ENCODE peak calls at places on chromosome 4, in six cellular contexts. S, I, F, L, P and R are unnamed samples.

GRCh38 chr4:156505341-156505955 is 466.2 kb downstream of the PDGFC start:
- DNase-seq in S (no peak), F (no peak), P (peak; percentile 61), L (no peak), I (no peak), R (no peak)

GRCh38 chr4:14783011-14783877 is 219.0 kb upstream of the CPEB2 start:
- DNase-seq in I (no peak), F (peak; percentile 94), L (no peak), P (peak; percentile 63), S (no peak), R (peak; percentile 79)

GRCh38 chr4:174405923-174406322 is 116.4 kb downstream of the HPGD start:
- DNase-seq in F (no peak), S (no peak), P (no peak), L (no peak), I (no peak), R (no peak)

GRCh38 chr4:74632634-74633033 is 161.7 kb downstream of the BTC start:
- DNase-seq in P (peak; percentile 98), I (no peak), L (peak; percentile 81), F (peak; percentile 98), S (no peak), R (peak; percentile 88)

GRCh38 chr4:153398713-153399112 is 54.2 kb downstream of the MND1 start:
- DNase-seq in L (no peak), I (no peak), F (no peak), P (no peak), S (no peak), R (no peak)

GRCh38 chr4:57081651-57082349 is 28.4 kb downstream of the IGFBP7 start:
- DNase-seq in S (no peak), P (no peak), F (no peak), L (no peak), I (no peak), R (no peak)

GRCh38 chr4:47109379-47109778 is 78.0 kb downstream of the GABRB1 start:
- DNase-seq in S (no peak), I (no peak), L (no peak), F (no peak), P (no peak), R (no peak)

GRCh38 chr4:104491396-104491821 is 3.3 kb downstream of the CXXC4 start:
- DNase-seq in I (peak; percentile 38), P (peak; percentile 50), L (peak; percentile 47), F (no peak), S (peak; percentile 69), R (peak; percentile 13)

GRCh38 chr4:5812506-5813229 is 80.2 kb downstream of the CRMP1 start:
- DNase-seq in S (no peak), F (peak; percentile 49), I (no peak), P (peak; percentile 52), L (peak; percentile 30), R (peak; percentile 26)

GRCh38 chr4:152778656-152779512 is 646 bp downstream of the TIGD4 start:
- DNase-seq in L (peak; percentile 50), I (no peak), F (peak; percentile 5), S (no peak), P (no peak), R (peak; percentile 3)

GRCh38 chr4:182207806-182208483 is 35.3 kb upstream of the TENM3 start:
- DNase-seq in S (no peak), F (peak; percentile 87), I (no peak), P (peak; percentile 95), L (no peak), R (peak; percentile 77)

GRCh38 chr4:138864961-138865720 is 150.4 kb upstream of the NOCT start:
- DNase-seq in P (no peak), F (no peak), L (no peak), I (no peak), S (no peak), R (no peak)

GRCh38 chr4:11505225-11505971 is 76.7 kb upstream of the HS3ST1 start:
- DNase-seq in L (peak; percentile 60), P (peak; percentile 82), I (no peak), S (no peak), F (no peak), R (peak; percentile 85)

GRCh38 chr4:158193171-158193749 is 17.0 kb upstream of the TMEM144 start:
- DNase-seq in P (peak; percentile 7), I (no peak), L (no peak), F (no peak), S (no peak), R (peak; percentile 55)

GRCh38 chr4:158484173-158484885 is 37.4 kb upstream of the RXFP1 start:
- DNase-seq in F (no peak), I (no peak), L (no peak), P (peak; percentile 62), S (no peak), R (no peak)

GRCh38 chr4:9898596-9899345 is 117.3 kb downstream of the DRD5 start:
- DNase-seq in P (no peak), L (peak; percentile 40), F (peak; percentile 52), I (no peak), S (no peak), R (peak; percentile 3)

GRCh38 chr4:99885063-99885664 is 9.1 kb downstream of the LAMTOR3 start:
- DNase-seq in L (no peak), F (peak; percentile 22), I (no peak), S (no peak), P (peak; percentile 34), R (peak; percentile 30)

GRCh38 chr4:35447474-35447873 is 796.8 kb downstream of the ARAP2 start:
- DNase-seq in I (no peak), L (no peak), F (no peak), S (no peak), P (no peak), R (no peak)

GRCh38 chr4:142874684-142875083 is 28.6 kb upstream of the INPP4B start:
- DNase-seq in F (no peak), P (no peak), S (no peak), I (no peak), L (no peak), R (no peak)

GRCh38 chr4:3747582-3747906 is 18.6 kb upstream of the ADRA2C start:
- DNase-seq in L (no peak), F (no peak), P (no peak), I (no peak), S (no peak), R (no peak)

GRCh38 chr4:104591505-104591904 is 96.8 kb upstream of the CXXC4 start:
- DNase-seq in P (no peak), I (no peak), F (no peak), L (no peak), S (no peak), R (no peak)

GRCh38 chr4:90318208-90318607 is 191.0 kb downstream of the CCSER1 start:
- DNase-seq in P (peak; percentile 90), L (no peak), F (peak; percentile 61), S (no peak), I (no peak), R (peak; percentile 17)

DNA sequence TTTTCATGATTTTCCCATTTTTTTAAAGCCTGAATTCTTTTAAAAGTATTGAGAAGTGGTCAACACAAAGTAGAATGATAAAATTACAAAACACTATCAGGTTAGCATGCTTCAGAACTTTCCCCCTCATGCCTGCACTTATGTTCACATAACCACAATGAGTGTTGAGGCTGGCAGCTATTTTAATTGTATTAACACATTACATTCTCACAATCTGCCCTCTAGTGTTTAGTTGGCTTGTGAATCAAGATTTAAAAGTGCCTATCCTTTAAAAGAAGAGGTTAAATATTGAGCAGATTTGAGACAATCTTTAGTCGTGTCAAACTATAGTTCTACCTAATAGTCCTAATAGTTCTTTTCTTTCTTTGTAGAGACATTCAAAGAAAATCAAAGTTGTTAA is 93.6 kb upstream of the NAP1L5 start:
- DNase-seq in P (peak; percentile 64), F (no peak), I (no peak), L (no peak), S (no peak), R (no peak)
- TF ChIP-seq CTCF in P (no peak), F (peak; percentile 29), I (peak; percentile 31), L (no peak), S (no peak), R (peak; percentile 16)

GRCh38 chr4:28916585-28916984 is 1803.6 kb upstream of the PCDH7 start:
- DNase-seq in S (no peak), L (no peak), I (no peak), P (no peak), F (no peak), R (no peak)

GRCh38 chr4:28918871-28919270 is 1801.3 kb upstream of the PCDH7 start:
- DNase-seq in S (no peak), I (no peak), F (no peak), L (no peak), P (no peak), R (no peak)

GRCh38 chr4:28926156-28926555 is 1794.0 kb upstream of the PCDH7 start:
- DNase-seq in L (no peak), I (no peak), F (no peak), S (no peak), P (peak; percentile 14), R (no peak)

GRCh38 chr4:28921886-28922285 is 1798.3 kb upstream of the PCDH7 start:
- DNase-seq in F (no peak), P (peak; percentile 77), S (no peak), I (no peak), L (no peak), R (no peak)
- H3K27ac ChIP-seq in F (no peak overlapping the region), P (no peak overlapping the region), S (no peak overlapping the region), I (no peak overlapping the region), L (no peak overlapping the region), R (no peak overlapping the region)

DNA sequence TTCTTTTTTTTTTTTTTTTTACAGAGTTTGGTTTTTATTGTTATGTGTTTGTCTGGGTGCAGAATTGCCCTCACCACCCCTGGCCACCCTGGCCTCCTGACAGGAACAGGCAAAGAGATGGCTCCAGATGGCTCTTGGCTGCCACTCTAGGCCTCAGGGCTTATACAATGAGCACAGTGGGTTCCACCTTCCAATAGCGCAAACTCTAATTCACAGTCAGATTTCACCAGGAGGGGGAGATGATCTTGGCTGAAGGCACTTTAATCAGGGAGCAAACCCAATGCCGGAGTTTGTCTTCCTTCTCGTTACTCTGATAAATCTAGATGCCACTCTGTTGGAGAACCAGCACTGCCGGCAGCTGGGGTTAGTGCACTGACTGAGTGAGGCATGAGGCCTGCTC is 24.9 kb downstream of the CPE start:
- DNase-seq in S (no peak), L (no peak), I (no peak), F (no peak), P (no peak), R (no peak)
- TF ChIP-seq CTCF in S (no peak), L (no peak), I (no peak), F (peak; percentile 7), P (no peak), R (no peak)

DNA sequence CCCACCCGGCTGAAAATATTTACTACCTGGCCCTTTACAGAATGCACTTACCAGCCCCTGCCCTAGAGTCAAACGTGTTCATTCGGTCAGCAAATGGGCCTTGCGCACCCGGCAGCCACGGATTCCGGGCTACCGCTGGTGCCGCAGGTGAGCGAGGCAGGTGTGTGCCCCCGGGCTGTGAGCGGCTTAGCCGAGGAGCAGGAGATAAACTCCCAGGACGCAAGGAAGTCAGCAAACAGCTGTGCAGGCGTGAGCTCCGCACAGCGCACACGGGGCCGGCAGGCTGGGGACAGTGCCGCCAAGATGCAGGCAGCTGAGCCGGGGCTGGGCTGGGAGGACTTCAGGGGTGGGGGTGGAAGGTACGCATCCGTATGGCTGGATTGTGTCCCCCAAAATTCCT is 211.2 kb upstream of the PSAPL1 start:
- DNase-seq in L (no peak), F (no peak), S (no peak), P (no peak), I (no peak), R (no peak)
- H3K27ac ChIP-seq in L (no peak overlapping the region), F (no peak overlapping the region), S (no peak overlapping the region), P (no peak overlapping the region), I (no peak overlapping the region), R (peak overlapping the region; percentile 98)

GRCh38 chr4:150589174-150589573 is 7.2 kb downstream of the MAB21L2 start:
- DNase-seq in L (no peak), P (no peak), I (no peak), F (no peak), S (no peak), R (no peak)
- TF ChIP-seq CTCF in L (no peak), P (no peak), I (no peak), F (no peak), S (no peak), R (no peak)

GRCh38 chr4:124564121-124564520 is 148.4 kb downstream of the ANKRD50 start:
- DNase-seq in L (no peak), I (no peak), P (no peak), S (no peak), F (no peak), R (no peak)
- H3K27ac ChIP-seq in L (no peak overlapping the region), I (no peak overlapping the region), P (no peak overlapping the region), S (no peak overlapping the region), F (no peak overlapping the region), R (no peak overlapping the region)